ENCODE peak calls at places on chromosome 15, in nine cellular contexts. One of them, this sample, is unnamed.

GRCh38 chr15:22251422-22251821 is 171.1 kb downstream of the OR4M2 start:
- DNase-seq in effector memory CD4-positive, alpha-beta T cell: no peak
- DNase-seq in AG04450: no peak
- DNase-seq in dorsolateral prefrontal cortex: no peak
- DNase-seq in Panc1: no peak
- DNase-seq in ovary: no peak
- DNase-seq in heart left ventricle: no peak
- DNase-seq in RWPE1: no peak
- DNase-seq in epithelial cell of prostate: no peak
- DNase-seq in this sample: no peak

GRCh38 chr15:92158426-92158825 is 235.3 kb upstream of the ST8SIA2 start:
- DNase-seq in effector memory CD4-positive, alpha-beta T cell: peak; percentile 3
- DNase-seq in AG04450: no peak
- DNase-seq in dorsolateral prefrontal cortex: no peak
- DNase-seq in Panc1: peak; percentile 10
- DNase-seq in ovary: no peak
- DNase-seq in heart left ventricle: no peak
- DNase-seq in RWPE1: peak; percentile 91
- DNase-seq in epithelial cell of prostate: peak; percentile 70
- DNase-seq in this sample: no peak

GRCh38 chr15:46900992-46901391 is 816.3 kb upstream of the SEMA6D start:
- DNase-seq in effector memory CD4-positive, alpha-beta T cell: no peak
- DNase-seq in AG04450: no peak
- DNase-seq in dorsolateral prefrontal cortex: no peak
- DNase-seq in Panc1: no peak
- DNase-seq in ovary: no peak
- DNase-seq in heart left ventricle: no peak
- DNase-seq in RWPE1: no peak
- DNase-seq in epithelial cell of prostate: peak; percentile 8
- DNase-seq in this sample: no peak

GRCh38 chr15:69490356-69491050 is 37.9 kb downstream of the RPLP1 start:
- DNase-seq in effector memory CD4-positive, alpha-beta T cell: no peak
- DNase-seq in AG04450: no peak
- DNase-seq in dorsolateral prefrontal cortex: no peak
- DNase-seq in Panc1: no peak
- DNase-seq in ovary: no peak
- DNase-seq in heart left ventricle: no peak
- DNase-seq in RWPE1: no peak
- DNase-seq in epithelial cell of prostate: no peak
- DNase-seq in this sample: no peak

GRCh38 chr15:41948499-41948898 is 23.9 kb downstream of the EHD4 start:
- DNase-seq in effector memory CD4-positive, alpha-beta T cell: no peak
- DNase-seq in AG04450: no peak
- DNase-seq in dorsolateral prefrontal cortex: no peak
- DNase-seq in Panc1: no peak
- DNase-seq in ovary: no peak
- DNase-seq in heart left ventricle: peak; percentile 67
- DNase-seq in RWPE1: no peak
- DNase-seq in epithelial cell of prostate: no peak
- DNase-seq in this sample: no peak

GRCh38 chr15:59255647-59256380 is 49.2 kb downstream of the LDHAL6B start:
- DNase-seq in effector memory CD4-positive, alpha-beta T cell: no peak
- DNase-seq in AG04450: no peak
- DNase-seq in dorsolateral prefrontal cortex: no peak
- DNase-seq in Panc1: no peak
- DNase-seq in ovary: no peak
- DNase-seq in heart left ventricle: no peak
- DNase-seq in RWPE1: no peak
- DNase-seq in epithelial cell of prostate: peak; percentile 27
- DNase-seq in this sample: no peak

GRCh38 chr15:33188654-33189257 is 5.8 kb downstream of the FMN1 start:
- DNase-seq in effector memory CD4-positive, alpha-beta T cell: no peak
- DNase-seq in AG04450: no peak
- DNase-seq in dorsolateral prefrontal cortex: no peak
- DNase-seq in Panc1: no peak
- DNase-seq in ovary: no peak
- DNase-seq in heart left ventricle: no peak
- DNase-seq in RWPE1: no peak
- DNase-seq in epithelial cell of prostate: no peak
- DNase-seq in this sample: no peak

GRCh38 chr15:36951747-36952247 is 148.6 kb downstream of the MEIS2 start:
- DNase-seq in effector memory CD4-positive, alpha-beta T cell: no peak
- DNase-seq in AG04450: no peak
- DNase-seq in dorsolateral prefrontal cortex: no peak
- DNase-seq in Panc1: peak; percentile 5
- DNase-seq in ovary: no peak
- DNase-seq in heart left ventricle: no peak
- DNase-seq in RWPE1: peak; percentile 2
- DNase-seq in epithelial cell of prostate: peak; percentile 39
- DNase-seq in this sample: no peak

GRCh38 chr15:60534051-60534450 is 55.1 kb upstream of the ICE2 start:
- DNase-seq in effector memory CD4-positive, alpha-beta T cell: no peak
- DNase-seq in AG04450: no peak
- DNase-seq in dorsolateral prefrontal cortex: no peak
- DNase-seq in Panc1: no peak
- DNase-seq in ovary: no peak
- DNase-seq in heart left ventricle: no peak
- DNase-seq in RWPE1: no peak
- DNase-seq in epithelial cell of prostate: no peak
- DNase-seq in this sample: no peak

GRCh38 chr15:50116477-50116876 is 2.6 kb downstream of the ATP8B4 start:
- DNase-seq in effector memory CD4-positive, alpha-beta T cell: no peak
- DNase-seq in AG04450: no peak
- DNase-seq in dorsolateral prefrontal cortex: no peak
- DNase-seq in Panc1: no peak
- DNase-seq in ovary: no peak
- DNase-seq in heart left ventricle: no peak
- DNase-seq in RWPE1: no peak
- DNase-seq in epithelial cell of prostate: no peak
- DNase-seq in this sample: no peak

GRCh38 chr15:29859293-29859692 is 37.0 kb upstream of the TJP1 start:
- DNase-seq in effector memory CD4-positive, alpha-beta T cell: no peak
- DNase-seq in AG04450: no peak
- DNase-seq in dorsolateral prefrontal cortex: no peak
- DNase-seq in Panc1: no peak
- DNase-seq in ovary: no peak
- DNase-seq in heart left ventricle: no peak
- DNase-seq in RWPE1: no peak
- DNase-seq in epithelial cell of prostate: no peak
- DNase-seq in this sample: no peak

GRCh38 chr15:63091679-63092078 is 30.0 kb upstream of the LACTB start:
- DNase-seq in effector memory CD4-positive, alpha-beta T cell: no peak
- DNase-seq in AG04450: no peak
- DNase-seq in dorsolateral prefrontal cortex: no peak
- DNase-seq in Panc1: no peak
- DNase-seq in ovary: no peak
- DNase-seq in heart left ventricle: no peak
- DNase-seq in RWPE1: no peak
- DNase-seq in epithelial cell of prostate: no peak
- DNase-seq in this sample: no peak

GRCh38 chr15:60626051-60626450 is 147.1 kb upstream of the ICE2 start:
- DNase-seq in effector memory CD4-positive, alpha-beta T cell: no peak
- DNase-seq in AG04450: no peak
- DNase-seq in dorsolateral prefrontal cortex: no peak
- DNase-seq in Panc1: no peak
- DNase-seq in ovary: no peak
- DNase-seq in heart left ventricle: no peak
- DNase-seq in RWPE1: no peak
- DNase-seq in epithelial cell of prostate: no peak
- DNase-seq in this sample: no peak

GRCh38 chr15:73474785-73475184 is 31.8 kb downstream of the REC114 start:
- DNase-seq in effector memory CD4-positive, alpha-beta T cell: no peak
- DNase-seq in AG04450: no peak
- DNase-seq in dorsolateral prefrontal cortex: no peak
- DNase-seq in Panc1: no peak
- DNase-seq in ovary: no peak
- DNase-seq in heart left ventricle: no peak
- DNase-seq in RWPE1: no peak
- DNase-seq in epithelial cell of prostate: no peak
- DNase-seq in this sample: no peak

GRCh38 chr15:90400759-90401314 is 12.8 kb downstream of the IQGAP1 start:
- DNase-seq in effector memory CD4-positive, alpha-beta T cell: peak; percentile 59
- DNase-seq in AG04450: peak; percentile 81
- DNase-seq in dorsolateral prefrontal cortex: no peak
- DNase-seq in Panc1: peak; percentile 93
- DNase-seq in ovary: no peak
- DNase-seq in heart left ventricle: peak; percentile 77
- DNase-seq in RWPE1: peak; percentile 88
- DNase-seq in epithelial cell of prostate: peak; percentile 69
- DNase-seq in this sample: peak; percentile 76

GRCh38 chr15:100733088-100733487 is 130.7 kb downstream of the ASB7 start:
- DNase-seq in effector memory CD4-positive, alpha-beta T cell: no peak
- DNase-seq in AG04450: no peak
- DNase-seq in dorsolateral prefrontal cortex: peak; percentile 26
- DNase-seq in Panc1: no peak
- DNase-seq in ovary: no peak
- DNase-seq in heart left ventricle: no peak
- DNase-seq in RWPE1: no peak
- DNase-seq in epithelial cell of prostate: no peak
- DNase-seq in this sample: no peak

DNA sequence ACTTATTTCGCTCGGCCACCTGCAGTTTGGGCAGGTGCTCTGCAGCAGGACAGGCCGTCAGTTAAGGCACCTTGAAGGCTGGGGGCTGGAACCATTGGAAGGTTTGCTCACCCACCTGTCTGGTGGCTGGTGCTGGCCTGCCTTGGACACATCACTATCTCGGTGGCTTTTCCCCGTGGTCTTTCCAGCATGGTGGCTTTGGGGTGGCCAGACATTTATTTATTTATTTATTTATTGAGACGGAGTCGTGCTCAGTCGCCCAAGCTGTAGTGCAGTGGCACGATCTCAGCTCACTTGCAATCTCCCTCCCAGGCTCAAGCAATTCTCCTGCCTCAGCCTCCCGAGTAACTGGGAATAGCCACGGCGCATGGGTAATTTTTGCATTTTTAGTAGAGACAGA is 11.7 kb downstream of the ISG20 start:
- DNase-seq in effector memory CD4-positive, alpha-beta T cell: no peak
- DNase-seq in AG04450: no peak
- DNase-seq in dorsolateral prefrontal cortex: no peak
- DNase-seq in Panc1: no peak
- DNase-seq in ovary: no peak
- DNase-seq in heart left ventricle: no peak
- DNase-seq in RWPE1: no peak
- DNase-seq in epithelial cell of prostate: no peak
- DNase-seq in this sample: no peak
- H3K27ac ChIP-seq in effector memory CD4-positive, alpha-beta T cell: peak overlapping the region; percentile 81
- H3K27ac ChIP-seq in AG04450: no peak overlapping the region
- H3K27ac ChIP-seq in dorsolateral prefrontal cortex: peak overlapping the region; percentile 99
- H3K27ac ChIP-seq in Panc1: no peak overlapping the region
- H3K27ac ChIP-seq in ovary: no peak overlapping the region
- H3K27ac ChIP-seq in heart left ventricle: no peak overlapping the region
- H3K27ac ChIP-seq in RWPE1: no peak overlapping the region
- H3K27ac ChIP-seq in epithelial cell of prostate: no peak overlapping the region
- H3K27ac ChIP-seq in this sample: no peak overlapping the region

DNA sequence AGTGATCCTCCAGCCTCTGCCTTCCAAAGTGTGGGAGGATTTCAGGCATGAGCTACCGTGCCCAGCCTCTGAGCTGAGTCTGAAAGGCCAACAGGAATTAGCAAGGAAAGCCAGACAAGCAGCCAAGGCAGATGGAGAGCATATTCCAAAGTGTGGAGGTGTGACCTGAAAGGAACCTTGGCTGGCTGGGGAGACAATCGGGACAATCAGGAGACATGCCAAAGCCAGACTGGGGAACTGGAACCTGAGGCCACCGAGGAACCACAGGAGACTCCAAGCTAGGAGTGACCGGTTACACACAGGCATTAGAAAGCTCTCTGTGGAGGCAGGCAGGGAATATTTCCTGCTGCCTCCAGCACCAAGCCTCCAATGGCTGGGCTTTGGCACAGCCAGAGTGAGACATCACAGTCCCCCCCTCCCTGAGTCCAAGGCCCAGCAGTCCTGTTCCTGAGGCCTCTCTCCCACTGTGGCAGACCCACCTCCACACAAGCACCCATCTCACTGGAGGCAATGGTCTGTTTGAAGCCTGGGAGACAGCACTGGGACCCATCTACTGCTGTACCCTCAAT is 4.5 kb upstream of the C15orf39 start:
- DNase-seq in effector memory CD4-positive, alpha-beta T cell: no peak
- DNase-seq in AG04450: no peak
- DNase-seq in dorsolateral prefrontal cortex: no peak
- DNase-seq in Panc1: no peak
- DNase-seq in ovary: no peak
- DNase-seq in heart left ventricle: no peak
- DNase-seq in RWPE1: no peak
- DNase-seq in epithelial cell of prostate: no peak
- DNase-seq in this sample: no peak
- H3K27ac ChIP-seq in effector memory CD4-positive, alpha-beta T cell: no peak overlapping the region
- H3K27ac ChIP-seq in AG04450: no peak overlapping the region
- H3K27ac ChIP-seq in dorsolateral prefrontal cortex: no peak overlapping the region
- H3K27ac ChIP-seq in Panc1: no peak overlapping the region
- H3K27ac ChIP-seq in ovary: no peak overlapping the region
- H3K27ac ChIP-seq in heart left ventricle: no peak overlapping the region
- H3K27ac ChIP-seq in RWPE1: no peak overlapping the region
- H3K27ac ChIP-seq in epithelial cell of prostate: no peak overlapping the region
- H3K27ac ChIP-seq in this sample: no peak overlapping the region

DNA sequence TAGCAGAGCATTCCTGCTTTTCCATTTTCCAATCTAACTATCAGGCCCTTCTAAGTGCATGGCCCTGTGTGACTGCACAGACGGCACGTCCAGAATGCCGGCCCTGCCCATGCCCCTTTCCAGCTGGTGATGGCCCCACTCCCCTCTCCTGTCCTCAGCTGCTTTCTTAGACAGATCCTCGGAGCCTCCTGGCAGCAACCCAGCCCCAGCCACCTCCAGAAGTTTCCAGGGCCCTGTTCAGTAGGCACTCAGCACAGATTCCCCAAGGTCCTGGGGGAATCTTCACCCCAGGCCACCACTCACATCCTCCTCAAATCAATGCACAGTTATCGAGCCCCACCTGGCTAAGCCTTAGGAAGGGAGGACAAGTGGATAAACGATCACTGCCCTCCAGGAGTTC is 1.4 kb upstream of the CRABP1 start:
- DNase-seq in effector memory CD4-positive, alpha-beta T cell: no peak
- DNase-seq in AG04450: no peak
- DNase-seq in dorsolateral prefrontal cortex: no peak
- DNase-seq in Panc1: no peak
- DNase-seq in ovary: no peak
- DNase-seq in heart left ventricle: no peak
- DNase-seq in RWPE1: no peak
- DNase-seq in epithelial cell of prostate: no peak
- DNase-seq in this sample: no peak
- H3K27ac ChIP-seq in effector memory CD4-positive, alpha-beta T cell: no peak overlapping the region
- H3K27ac ChIP-seq in AG04450: no peak overlapping the region
- H3K27ac ChIP-seq in dorsolateral prefrontal cortex: no peak overlapping the region
- H3K27ac ChIP-seq in Panc1: no peak overlapping the region
- H3K27ac ChIP-seq in ovary: no peak overlapping the region
- H3K27ac ChIP-seq in heart left ventricle: no peak overlapping the region
- H3K27ac ChIP-seq in RWPE1: no peak overlapping the region
- H3K27ac ChIP-seq in epithelial cell of prostate: no peak overlapping the region
- H3K27ac ChIP-seq in this sample: no peak overlapping the region

GRCh38 chr15:31330836-31331235 is 4.2 kb downstream of the KLF13 start:
- DNase-seq in effector memory CD4-positive, alpha-beta T cell: no peak
- DNase-seq in AG04450: no peak
- DNase-seq in dorsolateral prefrontal cortex: no peak
- DNase-seq in Panc1: no peak
- DNase-seq in ovary: no peak
- DNase-seq in heart left ventricle: peak; percentile 76
- DNase-seq in RWPE1: no peak
- DNase-seq in epithelial cell of prostate: no peak
- DNase-seq in this sample: peak; percentile 73
- H3K27ac ChIP-seq in effector memory CD4-positive, alpha-beta T cell: peak overlapping the region; percentile 96
- H3K27ac ChIP-seq in AG04450: no peak overlapping the region
- H3K27ac ChIP-seq in dorsolateral prefrontal cortex: peak overlapping the region; percentile 37
- H3K27ac ChIP-seq in Panc1: no peak overlapping the region
- H3K27ac ChIP-seq in ovary: no peak overlapping the region
- H3K27ac ChIP-seq in heart left ventricle: peak overlapping the region; percentile 99
- H3K27ac ChIP-seq in RWPE1: peak overlapping the region; percentile 99
- H3K27ac ChIP-seq in epithelial cell of prostate: no peak overlapping the region
- H3K27ac ChIP-seq in this sample: peak overlapping the region; percentile 100

This sample was measured in lower lobe of right lung.